ENCODE peak calls at places on chromosomes 11 and 22, in six cellular contexts. X is NAMALWA; Q is stimulated activated CD4-positive, alpha-beta T cell treated with anti-CD3 and anti-CD28 coated beads, Interleukin-4, amount 100 ng/mL, for 48 hours; C is skeletal muscle cell; J is CMK; A is ACHN. Y is an unnamed sample.

GRCh38 chr22:25045176-25045575 is 92.7 kb downstream of the KIAA1671 start:
- DNase-seq in X (no peak), Q (no peak), C (no peak), J (no peak), A (no peak), Y (no peak)

GRCh38 chr11:111977141-111978027 is 40.2 kb downstream of the DIXDC1 start:
- DNase-seq in X (no peak), Q (no peak), C (no peak), J (no peak), A (peak), Y (no peak)

GRCh38 chr22:44575344-44576268 is 77.6 kb upstream of the RTL6 start:
- DNase-seq in X (no peak), Q (no peak), C (no peak), J (no peak), A (no peak), Y (no peak)

GRCh38 chr11:12893787-12894672 is 115.1 kb upstream of the RASSF10 start:
- DNase-seq in X (peak), Q (peak), C (no peak), J (peak), A (peak), Y (peak)

GRCh38 chr11:122089111-122089510 is 26.9 kb downstream of the BLID start:
- DNase-seq in X (no peak), Q (no peak), C (no peak), J (no peak), A (no peak), Y (no peak)

GRCh38 chr11:56716379-56716854 is 17.5 kb downstream of the OR9G1 start:
- DNase-seq in X (no peak), Q (no peak), C (no peak), J (no peak), A (no peak), Y (no peak)

GRCh38 chr11:28606930-28607329 is 498.7 kb downstream of the METTL15 start:
- DNase-seq in X (no peak), Q (no peak), C (no peak), J (no peak), A (no peak), Y (no peak)

GRCh38 chr11:68741536-68741935 is 9.8 kb downstream of the TESMIN start:
- DNase-seq in X (no peak), Q (no peak), C (no peak), J (no peak), A (no peak), Y (no peak)

GRCh38 chr11:118199135-118199534 is 22.7 kb upstream of the SCN2B start:
- DNase-seq in X (no peak), Q (no peak), C (no peak), J (no peak), A (no peak), Y (no peak)

GRCh38 chr11:72125956-72126355 is 9.6 kb upstream of the FOLR3 start:
- DNase-seq in X (no peak), Q (no peak), C (no peak), J (no peak), A (no peak), Y (no peak)

Y was measured in astrocyte of the cerebellum.